ENCODE peak calls at places on chromosome 3, in nine cellular contexts. K is DMS 273 treated with DMSO at 0.1 percent for 48 hours; R is NCI-H1417 treated with DMSO at 0.1 percent for 48 hours; L is adrenal gland; D is transverse colon; T is ecto neural progenitor cell; S is frontal cortex; J is NCI-H2081; M is NK-92 treated with Interleukin-12 subunit alpha and Interleukin-12 subunit beta, amount 100 ng/mL, for 24 hours. P is an unnamed sample.

GRCh38 chr3:123341871-123342630 is 106.8 kb downstream of the ADCY5 start:
- DNase-seq in K (no peak), R (no peak), L (no peak), D (no peak), T (no peak), S (no peak), J (no peak), M (no peak), P (no peak)

GRCh38 chr3:48661501-48662139 is 1.1 kb downstream of the CELSR3 start:
- DNase-seq in K (no peak), R (no peak), L (peak), D (peak), T (peak), S (peak), J (no peak), M (no peak), P (no peak)

GRCh38 chr3:141049681-141050080 is 1.5 kb upstream of the SPSB4 start:
- DNase-seq in K (peak), R (no peak), L (no peak), D (no peak), T (no peak), S (no peak), J (no peak), M (no peak), P (peak)

GRCh38 chr3:117006123-117006522 is 296.5 kb downstream of the TUSC7 start:
- DNase-seq in K (no peak), R (no peak), L (no peak), D (no peak), T (no peak), S (no peak), J (no peak), M (no peak), P (no peak)

GRCh38 chr3:8822141-8822540 is 52.7 kb upstream of the OXTR start:
- DNase-seq in K (no peak), R (no peak), L (no peak), D (no peak), T (no peak), S (no peak), J (no peak), M (no peak), P (no peak)

GRCh38 chr3:112472676-112473075 is 26.6 kb downstream of the BTLA start:
- DNase-seq in K (no peak), R (no peak), L (no peak), D (no peak), T (no peak), S (no peak), J (no peak), M (no peak), P (no peak)

GRCh38 chr3:81242871-81243270 is 518.6 kb downstream of the GBE1 start:
- DNase-seq in K (no peak), R (no peak), L (no peak), D (no peak), T (no peak), S (no peak), J (peak), M (no peak), P (no peak)

GRCh38 chr3:12351145-12351544 is 62.3 kb downstream of the PPARG start:
- DNase-seq in K (no peak), R (no peak), L (peak), D (no peak), T (no peak), S (no peak), J (no peak), M (no peak), P (no peak)

GRCh38 chr3:57805674-57806073 is 49.6 kb downstream of the SLMAP start:
- DNase-seq in K (no peak), R (no peak), L (peak), D (no peak), T (no peak), S (no peak), J (no peak), M (no peak), P (no peak)

GRCh38 chr3:166060789-166061479 is 223.7 kb upstream of the BCHE start:
- DNase-seq in K (no peak), R (no peak), L (no peak), D (no peak), T (no peak), S (no peak), J (no peak), M (no peak), P (peak)

GRCh38 chr3:30691249-30691880 is 85.0 kb downstream of the TGFBR2 start:
- DNase-seq in K (no peak), R (no peak), L (no peak), D (no peak), T (no peak), S (no peak), J (no peak), M (no peak), P (no peak)

GRCh38 chr3:188049890-188050530 is 103.9 kb upstream of the LPP start:
- DNase-seq in K (no peak), R (no peak), L (no peak), D (peak), T (no peak), S (no peak), J (no peak), M (no peak), P (no peak)

GRCh38 chr3:116057403-116058006 is 387.8 kb downstream of the LSAMP start:
- DNase-seq in K (no peak), R (no peak), L (no peak), D (no peak), T (no peak), S (no peak), J (no peak), M (no peak), P (no peak)

GRCh38 chr3:126396536-126396935 is 1.8 kb downstream of the CFAP100 start:
- DNase-seq in K (no peak), R (no peak), L (no peak), D (no peak), T (no peak), S (no peak), J (no peak), M (no peak), P (no peak)

GRCh38 chr3:170423001-170423615 is 4.4 kb downstream of the CLDN11 start:
- DNase-seq in K (no peak), R (no peak), L (no peak), D (no peak), T (no peak), S (no peak), J (no peak), M (no peak), P (no peak)

GRCh38 chr3:10510743-10511432 is 5.5 kb upstream of the ATP2B2 start:
- DNase-seq in K (no peak), R (no peak), L (no peak), D (no peak), T (no peak), S (no peak), J (no peak), M (no peak), P (no peak)

GRCh38 chr3:173653781-173654180 is 256.2 kb downstream of the NLGN1 start:
- DNase-seq in K (no peak), R (no peak), L (no peak), D (no peak), T (no peak), S (no peak), J (peak), M (no peak), P (peak)

GRCh38 chr3:16504692-16505091 is 8.8 kb downstream of the RFTN1 start:
- DNase-seq in K (no peak), R (no peak), L (no peak), D (no peak), T (no peak), S (no peak), J (no peak), M (no peak), P (no peak)

GRCh38 chr3:58824285-58824684 is 157.7 kb upstream of the FAM3D start:
- DNase-seq in K (peak), R (no peak), L (peak), D (peak), T (peak), S (no peak), J (peak), M (no peak), P (no peak)

GRCh38 chr3:15108082-15108545 is 9.2 kb upstream of the RBSN start:
- DNase-seq in K (no peak), R (no peak), L (peak), D (peak), T (peak), S (peak), J (peak), M (peak), P (no peak)

GRCh38 chr3:149174901-149175300 is 45.5 kb downstream of the HPS3 start:
- DNase-seq in K (no peak), R (no peak), L (no peak), D (no peak), T (no peak), S (no peak), J (no peak), M (no peak), P (no peak)

GRCh38 chr3:149658444-149659172 is 783 bp upstream of the WWTR1 start:
- DNase-seq in K (peak), R (no peak), L (peak), D (peak), T (peak), S (peak), J (no peak), M (no peak), P (peak)

GRCh38 chr3:70556056-70556455 is 243.6 kb upstream of the MDFIC2 start:
- DNase-seq in K (no peak), R (no peak), L (no peak), D (no peak), T (no peak), S (no peak), J (no peak), M (no peak), P (no peak)

GRCh38 chr3:23823620-23824019 is 17.9 kb downstream of the UBE2E1 start:
- DNase-seq in K (no peak), R (no peak), L (no peak), D (no peak), T (no peak), S (no peak), J (no peak), M (no peak), P (no peak)

P was measured in NCI-H446.